ENCODE peak calls at places on chromosome X, in seven cellular contexts. B is H9, Q is GM12878, T is PC-3, D is fibroblast of lung, Z is astrocyte, O is HCT116. S is an unnamed sample.

GRCh38 chrX:132071260-132071659 is 48.2 kb downstream of the STK26 start:
- DNase-seq in B (no peak), Q (no peak), T (peak), D (peak), Z (no peak), O (no peak), S (no peak)

GRCh38 chrX:149757206-149758067 is 16.4 kb upstream of the HSFX1 start:
- DNase-seq in B (no peak), Q (no peak), T (no peak), D (no peak), Z (no peak), O (no peak), S (no peak)

GRCh38 chrX:22974616-22975015 is 25.1 kb upstream of the DDX53 start:
- DNase-seq in B (no peak), Q (no peak), T (peak), D (no peak), Z (peak), O (no peak), S (no peak)

GRCh38 chrX:41589634-41590270 is 99.0 kb upstream of the GPR34 start:
- DNase-seq in B (no peak), Q (no peak), T (no peak), D (peak), Z (peak), O (no peak), S (no peak)

GRCh38 chrX:44299177-44299576 is 44.3 kb downstream of the EFHC2 start:
- DNase-seq in B (no peak), Q (no peak), T (no peak), D (no peak), Z (peak), O (no peak), S (no peak)

GRCh38 chrX:35115205-35115604 is 172.6 kb downstream of the FAM47B start:
- DNase-seq in B (no peak), Q (no peak), T (no peak), D (peak), Z (peak), O (no peak), S (no peak)

GRCh38 chrX:30270639-30271038 is 23.7 kb downstream of the MAGEB1 start:
- DNase-seq in B (no peak), Q (no peak), T (no peak), D (no peak), Z (no peak), O (no peak), S (no peak)

GRCh38 chrX:43962636-43963035 is 10.6 kb downstream of the NDP start:
- DNase-seq in B (no peak), Q (no peak), T (no peak), D (no peak), Z (no peak), O (no peak), S (no peak)

GRCh38 chrX:50211510-50211909 is 6.9 kb downstream of the CCNB3 start:
- DNase-seq in B (peak), Q (no peak), T (peak), D (peak), Z (no peak), O (no peak), S (no peak)

GRCh38 chrX:110244951-110245480 is 72.9 kb downstream of the AMMECR1 start:
- DNase-seq in B (no peak), Q (no peak), T (no peak), D (peak), Z (no peak), O (no peak), S (no peak)

GRCh38 chrX:115940888-115941332 is 229.6 kb upstream of the AGTR2 start:
- DNase-seq in B (peak), Q (peak), T (peak), D (peak), Z (no peak), O (no peak), S (peak)

GRCh38 chrX:118183606-118184005 is 67.0 kb upstream of the KLHL13 start:
- DNase-seq in B (no peak), Q (no peak), T (peak), D (no peak), Z (no peak), O (no peak), S (no peak)

GRCh38 chrX:102712967-102713677 is 874 bp downstream of the GPRASP2 start:
- DNase-seq in B (peak), Q (no peak), T (peak), D (peak), Z (peak), O (no peak), S (no peak)

GRCh38 chrX:15675490-15675921 is 10.9 kb upstream of the CLTRN start:
- DNase-seq in B (peak), Q (no peak), T (peak), D (no peak), Z (no peak), O (peak), S (peak)

GRCh38 chrX:12595746-12596145 is 195.5 kb upstream of the PRPS2 start:
- DNase-seq in B (no peak), Q (no peak), T (no peak), D (no peak), Z (no peak), O (no peak), S (no peak)

GRCh38 chrX:150205011-150205410 is 158.1 kb upstream of the MAMLD1 start:
- DNase-seq in B (no peak), Q (no peak), T (no peak), D (peak), Z (no peak), O (no peak), S (no peak)

GRCh38 chrX:96204928-96205327 is 479.7 kb upstream of the DIAPH2 start:
- DNase-seq in B (no peak), Q (no peak), T (no peak), D (no peak), Z (no peak), O (no peak), S (no peak)
- H3K9ac ChIP-seq in B (no peak), Q (no peak), T (no peak), D (no peak), Z (no peak), O (no peak), S (no peak)

GRCh38 chrX:39821709-39822095 is 276.1 kb downstream of the BCOR start:
- DNase-seq in B (no peak), Q (no peak), T (no peak), D (no peak), Z (no peak), O (no peak), S (no peak)
- H3K9ac ChIP-seq in B (no peak), Q (no peak), T (no peak), D (no peak), Z (no peak), O (no peak), S (no peak)

DNA sequence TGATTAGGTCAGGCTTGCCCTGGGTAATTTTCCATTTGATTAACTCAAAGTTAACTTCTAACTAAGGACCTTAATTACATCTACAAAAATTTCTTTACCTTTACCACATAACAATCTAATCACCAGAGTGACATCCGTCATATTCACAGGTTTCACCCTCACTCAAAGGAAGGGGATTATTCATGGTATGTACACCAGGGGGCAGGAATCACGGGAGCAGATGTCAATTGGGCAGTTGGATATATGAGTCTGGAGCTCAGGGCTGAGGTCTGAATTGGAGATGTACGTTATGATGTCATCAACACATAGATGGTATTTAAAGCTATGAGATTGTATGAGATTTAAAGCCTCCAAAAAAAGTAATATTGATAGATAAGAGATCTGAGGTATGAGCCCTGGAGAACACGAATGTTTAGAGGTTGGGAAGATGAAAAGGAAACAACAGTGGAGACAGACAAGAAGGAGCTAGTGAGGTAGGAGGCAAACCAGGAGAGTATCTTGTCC is 52.9 kb downstream of the PGRMC1 start:
- DNase-seq in B (no peak), Q (no peak), T (no peak), D (no peak), Z (no peak), O (no peak), S (no peak)
- H3K9ac ChIP-seq in B (no peak), Q (no peak), T (no peak), D (no peak), Z (no peak), O (no peak), S (no peak)

DNA sequence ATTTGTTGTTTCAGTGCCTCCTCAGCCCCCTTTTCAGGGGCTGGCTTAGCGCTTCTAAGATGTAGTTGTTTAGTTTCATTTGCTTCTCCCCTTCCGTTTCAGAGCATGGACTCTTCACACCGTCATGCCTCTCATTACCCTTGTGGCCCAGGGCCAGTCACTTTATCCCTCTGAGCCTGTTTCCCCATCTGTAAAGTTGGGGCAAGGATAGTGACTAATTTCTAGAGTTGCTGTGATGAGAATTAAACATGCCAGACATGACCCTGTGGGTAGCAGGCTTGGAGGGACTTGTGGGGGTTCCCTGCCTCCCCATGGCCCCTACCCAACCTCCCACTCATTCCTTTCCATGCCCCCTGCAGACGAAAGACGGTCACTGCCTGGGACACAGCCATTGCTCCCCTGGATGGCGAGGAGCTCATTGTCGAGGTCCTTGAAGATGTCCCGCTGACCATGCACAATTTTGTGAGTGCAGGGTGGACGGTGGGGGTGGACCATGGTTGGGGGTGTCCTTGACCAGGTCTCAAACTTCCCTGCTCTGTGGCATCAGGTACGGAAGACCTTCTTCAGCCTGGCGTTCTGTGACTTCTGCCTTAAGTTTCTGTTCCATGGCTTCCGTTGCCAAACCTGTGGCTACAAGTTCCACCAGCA is 3.6 kb downstream of the ARAF start:
- DNase-seq in B (no peak), Q (no peak), T (no peak), D (no peak), Z (no peak), O (no peak), S (no peak)
- H3K9ac ChIP-seq in B (no peak), Q (no peak), T (no peak), D (no peak), Z (no peak), O (no peak), S (no peak)

S was measured in MM.1S.